ENCODE peak calls at places on chromosomes 11 and 22, in five cellular contexts. One of them, this sample, is unnamed.

GRCh38 chr22:35258144-35258988 is 1.1 kb downstream of the HMGXB4 start:
- DNase-seq in H9: peak
- DNase-seq in neuronal stem cell: peak
- DNase-seq in mesenchymal stem cell: peak
- DNase-seq in H1: no peak
- DNase-seq in this sample: no peak

GRCh38 chr11:76795285-76795935 is 12.3 kb downstream of the TSKU start:
- DNase-seq in H9: no peak
- DNase-seq in neuronal stem cell: no peak
- DNase-seq in mesenchymal stem cell: no peak
- DNase-seq in H1: no peak
- DNase-seq in this sample: no peak

GRCh38 chr11:121802542-121802941 is 313.5 kb downstream of the BLID start:
- DNase-seq in H9: peak
- DNase-seq in neuronal stem cell: no peak
- DNase-seq in mesenchymal stem cell: peak
- DNase-seq in H1: peak
- DNase-seq in this sample: no peak

GRCh38 chr11:78065239-78065638 is 1.6 kb downstream of the THRSP start:
- DNase-seq in H9: no peak
- DNase-seq in neuronal stem cell: no peak
- DNase-seq in mesenchymal stem cell: no peak
- DNase-seq in H1: no peak
- DNase-seq in this sample: no peak

GRCh38 chr11:70675697-70676374 is 277.5 kb downstream of the CTTN start:
- DNase-seq in H9: no peak
- DNase-seq in neuronal stem cell: no peak
- DNase-seq in mesenchymal stem cell: peak
- DNase-seq in H1: no peak
- DNase-seq in this sample: no peak

GRCh38 chr22:42344391-42344861 is 74.0 kb upstream of the TCF20 start:
- DNase-seq in H9: peak
- DNase-seq in neuronal stem cell: no peak
- DNase-seq in mesenchymal stem cell: no peak
- DNase-seq in H1: no peak
- DNase-seq in this sample: no peak

GRCh38 chr11:64165482-64165841 is 451 bp downstream of the MACROD1 start:
- DNase-seq in H9: no peak
- DNase-seq in neuronal stem cell: no peak
- DNase-seq in mesenchymal stem cell: no peak
- DNase-seq in H1: no peak
- DNase-seq in this sample: no peak

GRCh38 chr11:78290293-78291176 is 101.8 kb downstream of the USP35 start:
- DNase-seq in H9: no peak
- DNase-seq in neuronal stem cell: no peak
- DNase-seq in mesenchymal stem cell: peak
- DNase-seq in H1: no peak
- DNase-seq in this sample: peak

GRCh38 chr11:60634151-60634550 is 65.3 kb upstream of the MS4A8 start:
- DNase-seq in H9: peak
- DNase-seq in neuronal stem cell: no peak
- DNase-seq in mesenchymal stem cell: no peak
- DNase-seq in H1: no peak
- DNase-seq in this sample: no peak

GRCh38 chr11:33045551-33046255 is 6.3 kb downstream of the TCP11L1 start:
- DNase-seq in H9: no peak
- DNase-seq in neuronal stem cell: no peak
- DNase-seq in mesenchymal stem cell: no peak
- DNase-seq in H1: no peak
- DNase-seq in this sample: peak

GRCh38 chr11:123357990-123358827 is 71.9 kb upstream of the GRAMD1B start:
- DNase-seq in H9: peak
- DNase-seq in neuronal stem cell: peak
- DNase-seq in mesenchymal stem cell: peak
- DNase-seq in H1: no peak
- DNase-seq in this sample: peak

GRCh38 chr11:76155455-76156232 is 50.7 kb downstream of the WNT11 start:
- DNase-seq in H9: no peak
- DNase-seq in neuronal stem cell: no peak
- DNase-seq in mesenchymal stem cell: no peak
- DNase-seq in H1: no peak
- DNase-seq in this sample: peak

GRCh38 chr22:47695176-47695575 is 932.7 kb downstream of the TBC1D22A start:
- DNase-seq in H9: no peak
- DNase-seq in neuronal stem cell: no peak
- DNase-seq in mesenchymal stem cell: no peak
- DNase-seq in H1: no peak
- DNase-seq in this sample: no peak

GRCh38 chr11:565921-566509 is 5.2 kb downstream of the RASSF7 start:
- DNase-seq in H9: peak
- DNase-seq in neuronal stem cell: no peak
- DNase-seq in mesenchymal stem cell: no peak
- DNase-seq in H1: no peak
- DNase-seq in this sample: peak

GRCh38 chr11:76426660-76427059 is 18.2 kb upstream of the EMSY start:
- DNase-seq in H9: no peak
- DNase-seq in neuronal stem cell: no peak
- DNase-seq in mesenchymal stem cell: no peak
- DNase-seq in H1: no peak
- DNase-seq in this sample: no peak

GRCh38 chr11:11426226-11426915 is 73.3 kb upstream of the CSNK2A3 start:
- DNase-seq in H9: no peak
- DNase-seq in neuronal stem cell: no peak
- DNase-seq in mesenchymal stem cell: no peak
- DNase-seq in H1: no peak
- DNase-seq in this sample: peak

GRCh38 chr11:117180661-117181585 is 2.4 kb downstream of the SIDT2 start:
- DNase-seq in H9: peak
- DNase-seq in neuronal stem cell: peak
- DNase-seq in mesenchymal stem cell: peak
- DNase-seq in H1: peak
- DNase-seq in this sample: peak

GRCh38 chr11:450809-451451 is 851 bp downstream of the PTDSS2 start:
- DNase-seq in H9: peak
- DNase-seq in neuronal stem cell: peak
- DNase-seq in mesenchymal stem cell: peak
- DNase-seq in H1: no peak
- DNase-seq in this sample: no peak

GRCh38 chr11:120248551-120249278 is 8.8 kb downstream of the POU2F3 start:
- DNase-seq in H9: no peak
- DNase-seq in neuronal stem cell: no peak
- DNase-seq in mesenchymal stem cell: peak
- DNase-seq in H1: no peak
- DNase-seq in this sample: no peak

GRCh38 chr11:377883-378500 is 8.7 kb downstream of the B4GALNT4 start:
- DNase-seq in H9: no peak
- DNase-seq in neuronal stem cell: no peak
- DNase-seq in mesenchymal stem cell: no peak
- DNase-seq in H1: no peak
- DNase-seq in this sample: no peak

GRCh38 chr22:36762687-36763260 is 13.1 kb downstream of the IFT27 start:
- DNase-seq in H9: peak
- DNase-seq in neuronal stem cell: no peak
- DNase-seq in mesenchymal stem cell: peak
- DNase-seq in H1: no peak
- DNase-seq in this sample: no peak

GRCh38 chr11:44244649-44245308 is 65.2 kb downstream of the ALX4 start:
- DNase-seq in H9: no peak
- DNase-seq in neuronal stem cell: no peak
- DNase-seq in mesenchymal stem cell: peak
- DNase-seq in H1: no peak
- DNase-seq in this sample: no peak

GRCh38 chr11:44246726-44247125 is 63.2 kb downstream of the ALX4 start:
- DNase-seq in H9: no peak
- DNase-seq in neuronal stem cell: no peak
- DNase-seq in mesenchymal stem cell: no peak
- DNase-seq in H1: no peak
- DNase-seq in this sample: no peak

GRCh38 chr11:44243086-44243485 is 66.9 kb downstream of the ALX4 start:
- DNase-seq in H9: no peak
- DNase-seq in neuronal stem cell: peak
- DNase-seq in mesenchymal stem cell: peak
- DNase-seq in H1: no peak
- DNase-seq in this sample: no peak

GRCh38 chr11:44241851-44242250 is 68.1 kb downstream of the ALX4 start:
- DNase-seq in H9: no peak
- DNase-seq in neuronal stem cell: no peak
- DNase-seq in mesenchymal stem cell: no peak
- DNase-seq in H1: no peak
- DNase-seq in this sample: no peak

DNA sequence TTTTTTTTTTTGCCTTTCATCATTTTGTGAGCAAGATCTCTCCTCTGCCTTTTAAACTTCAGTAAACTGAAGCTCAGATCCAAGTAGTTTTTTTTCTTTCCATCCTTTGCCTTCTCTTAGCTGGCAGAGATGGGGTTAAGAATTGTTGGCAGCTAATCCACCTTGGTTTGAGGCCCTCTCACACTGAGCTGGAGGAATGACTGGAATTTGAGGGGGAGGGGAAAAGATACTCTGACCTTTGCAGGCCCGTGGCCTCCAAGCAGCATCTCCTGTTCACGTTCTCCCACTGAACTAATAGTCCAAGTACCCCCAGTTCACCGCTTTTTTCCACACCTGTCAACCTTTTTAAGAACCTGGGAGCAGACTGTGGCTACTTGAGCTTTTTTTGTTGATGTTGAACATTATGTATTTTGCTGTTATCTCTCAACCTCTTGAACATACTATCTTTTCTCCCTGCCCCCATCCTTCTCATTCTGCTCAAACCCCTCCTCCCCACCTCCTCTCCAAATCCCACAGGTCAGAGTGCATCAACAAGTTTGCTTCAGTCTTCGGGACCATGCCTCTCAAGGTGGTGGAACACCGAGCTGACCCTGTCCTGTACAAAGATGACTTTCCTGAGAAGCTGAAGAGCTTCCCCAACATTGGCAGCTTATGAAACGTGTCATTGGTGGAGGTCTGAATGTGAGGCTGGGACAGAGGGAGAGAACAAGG is 66.2 kb downstream of the ALX4 start:
- DNase-seq in H9: peak
- DNase-seq in neuronal stem cell: peak
- DNase-seq in mesenchymal stem cell: peak
- DNase-seq in H1: peak
- DNase-seq in this sample: no peak
- H3K4ac ChIP-seq in H9: no peak
- H3K4ac ChIP-seq in neuronal stem cell: no peak
- H3K4ac ChIP-seq in mesenchymal stem cell: peak
- H3K4ac ChIP-seq in H1: no peak
- H3K4ac ChIP-seq in this sample: no peak

GRCh38 chr11:57240007-57240406 is 3.0 kb upstream of the APLNR start:
- DNase-seq in H9: no peak
- DNase-seq in neuronal stem cell: no peak
- DNase-seq in mesenchymal stem cell: no peak
- DNase-seq in H1: no peak
- DNase-seq in this sample: no peak

GRCh38 chr11:57239348-57239747 is 2.3 kb upstream of the APLNR start:
- DNase-seq in H9: no peak
- DNase-seq in neuronal stem cell: no peak
- DNase-seq in mesenchymal stem cell: no peak
- DNase-seq in H1: no peak
- DNase-seq in this sample: no peak

GRCh38 chr11:57237204-57237681 is at the start of gene APLNR:
- DNase-seq in H9: peak
- DNase-seq in neuronal stem cell: no peak
- DNase-seq in mesenchymal stem cell: no peak
- DNase-seq in H1: no peak
- DNase-seq in this sample: no peak

GRCh38 chr11:57241311-57241972 is 4.4 kb upstream of the APLNR start:
- DNase-seq in H9: no peak
- DNase-seq in neuronal stem cell: no peak
- DNase-seq in mesenchymal stem cell: no peak
- DNase-seq in H1: no peak
- DNase-seq in this sample: no peak

GRCh38 chr11:57240757-57241156 is 3.7 kb upstream of the APLNR start:
- DNase-seq in H9: peak
- DNase-seq in neuronal stem cell: no peak
- DNase-seq in mesenchymal stem cell: no peak
- DNase-seq in H1: no peak
- DNase-seq in this sample: no peak
- H2BK12ac ChIP-seq in H9: no peak
- H2BK12ac ChIP-seq in neuronal stem cell: no peak
- H2BK12ac ChIP-seq in mesenchymal stem cell: no peak
- H2BK12ac ChIP-seq in H1: no peak
- H2BK12ac ChIP-seq in this sample: no peak

GRCh38 chr11:129281471-129282268 is 89.5 kb upstream of the ARHGAP32 start:
- DNase-seq in H9: no peak
- DNase-seq in neuronal stem cell: no peak
- DNase-seq in mesenchymal stem cell: no peak
- DNase-seq in H1: no peak
- DNase-seq in this sample: no peak

GRCh38 chr11:129285387-129285786 is 90.3 kb upstream of the BARX2 start:
- DNase-seq in H9: no peak
- DNase-seq in neuronal stem cell: no peak
- DNase-seq in mesenchymal stem cell: no peak
- DNase-seq in H1: no peak
- DNase-seq in this sample: no peak

GRCh38 chr11:129280027-129280811 is 88.1 kb upstream of the ARHGAP32 start:
- DNase-seq in H9: no peak
- DNase-seq in neuronal stem cell: no peak
- DNase-seq in mesenchymal stem cell: peak
- DNase-seq in H1: no peak
- DNase-seq in this sample: no peak

GRCh38 chr11:129282634-129283033 is 90.5 kb upstream of the ARHGAP32 start:
- DNase-seq in H9: no peak
- DNase-seq in neuronal stem cell: no peak
- DNase-seq in mesenchymal stem cell: no peak
- DNase-seq in H1: no peak
- DNase-seq in this sample: no peak

DNA sequence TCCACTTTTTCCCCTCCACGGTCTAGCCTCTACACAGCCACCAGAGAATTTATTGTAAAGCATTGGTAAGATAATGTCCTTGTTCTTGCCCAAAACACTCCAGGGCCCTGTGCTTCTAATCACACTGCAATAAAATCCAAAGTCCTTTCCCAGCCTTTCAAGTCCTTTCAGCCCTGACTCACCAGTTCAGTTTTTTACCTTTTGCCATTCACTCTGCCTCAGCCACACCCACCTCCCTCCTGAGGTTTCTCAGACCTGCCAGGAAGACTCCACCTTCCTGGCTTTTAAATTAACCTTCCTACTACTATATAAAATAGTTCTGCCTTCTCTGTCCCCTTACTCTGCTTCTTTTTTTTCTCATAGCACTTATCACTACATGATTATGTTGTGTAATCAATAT is 91.0 kb upstream of the ARHGAP32 start:
- DNase-seq in H9: peak
- DNase-seq in neuronal stem cell: no peak
- DNase-seq in mesenchymal stem cell: no peak
- DNase-seq in H1: no peak
- DNase-seq in this sample: no peak
- H3K4ac ChIP-seq in H9: no peak
- H3K4ac ChIP-seq in neuronal stem cell: no peak
- H3K4ac ChIP-seq in mesenchymal stem cell: no peak
- H3K4ac ChIP-seq in H1: no peak
- H3K4ac ChIP-seq in this sample: no peak

GRCh38 chr11:130202818-130203671 is 43.5 kb downstream of the ST14 start:
- DNase-seq in H9: no peak
- DNase-seq in neuronal stem cell: no peak
- DNase-seq in mesenchymal stem cell: no peak
- DNase-seq in H1: no peak
- DNase-seq in this sample: peak
- H2BK12ac ChIP-seq in H9: no peak
- H2BK12ac ChIP-seq in neuronal stem cell: no peak
- H2BK12ac ChIP-seq in mesenchymal stem cell: no peak
- H2BK12ac ChIP-seq in H1: no peak
- H2BK12ac ChIP-seq in this sample: no peak

This sample was measured in trophoblast cell.